ENCODE peak calls at places on chromosomes 2 and 18, in ten cellular contexts. N is endothelial cell, E is RWPE1, V is A549, T is cardiac muscle cell, F is natural killer cell, M is choroid plexus epithelial cell, W is psoas muscle, D is WERI-Rb-1, Z is gastrocnemius medialis. Y is an unnamed sample.

GRCh38 chr2:189305291-189305943 is 125.9 kb upstream of the COL5A2 start:
- DNase-seq in D (no peak), F (no peak), M (peak; percentile 60), N (no peak), W (no peak), T (peak; percentile 41), E (peak; percentile 13), V (peak; percentile 11), Z (no peak), Y (no peak)

GRCh38 chr2:232018191-232018590 is 56.7 kb downstream of the DIS3L2 start:
- DNase-seq in N (no peak), E (no peak), T (no peak), M (no peak), D (no peak), V (no peak), F (no peak), W (no peak), Z (no peak), Y (no peak)

GRCh38 chr2:158723921-158724802 is 71.0 kb upstream of the DAPL1 start:
- DNase-seq in E (no peak), M (no peak), F (no peak), Z (no peak), V (peak; percentile 84), D (no peak), N (peak; percentile 38), T (no peak), W (no peak), Y (no peak)

GRCh38 chr2:56376699-56377665 is 193.2 kb downstream of the CCDC85A start:
- DNase-seq in D (no peak), F (no peak), W (no peak), N (no peak), E (no peak), Z (no peak), T (no peak), V (no peak), M (no peak), Y (no peak)

GRCh38 chr2:85589982-85590791 is 5.4 kb upstream of the RNF181 start:
- DNase-seq in E (no peak), M (peak; percentile 92), D (no peak), Z (no peak), W (no peak), F (no peak), T (peak; percentile 99), V (no peak), N (peak; percentile 35), Y (no peak)

GRCh38 chr2:142241016-142241415 is 110.2 kb upstream of the LRP1B start:
- DNase-seq in D (no peak), F (no peak), W (no peak), E (no peak), V (no peak), T (no peak), M (no peak), N (no peak), Z (no peak), Y (no peak)

GRCh38 chr2:82023710-82024109 is 1719.2 kb upstream of the LRRTM1 start:
- DNase-seq in F (no peak), D (no peak), T (no peak), M (no peak), W (no peak), E (no peak), N (peak; percentile 14), Z (no peak), V (no peak), Y (no peak)

GRCh38 chr2:226118471-226119429 is 680.9 kb downstream of the IRS1 start:
- DNase-seq in E (peak; percentile 60), D (no peak), W (peak; percentile 19), N (no peak), M (peak; percentile 95), V (peak; percentile 91), T (peak; percentile 97), F (no peak), Z (peak; percentile 14), Y (no peak)

GRCh38 chr2:64779117-64779690 is 125.5 kb upstream of the SERTAD2 start:
- DNase-seq in E (no peak), T (peak; percentile 73), Z (no peak), M (peak; percentile 75), N (no peak), F (no peak), D (no peak), W (no peak), V (peak; percentile 52), Y (no peak)

GRCh38 chr2:224345492-224345891 is 56.4 kb downstream of the FAM124B start:
- DNase-seq in D (no peak), W (no peak), Z (no peak), V (no peak), F (no peak), T (no peak), E (no peak), M (no peak), N (no peak), Y (no peak)

GRCh38 chr18:1306641-1307040 is 402.0 kb downstream of the ADCYAP1 start:
- DNase-seq in Z (no peak), N (no peak), F (no peak), E (no peak), V (no peak), W (no peak), T (no peak), D (no peak), M (no peak), Y (no peak)

GRCh38 chr2:133885847-133886246 is 317.6 kb upstream of the NCKAP5 start:
- DNase-seq in E (peak; percentile 45), Z (no peak), V (no peak), T (no peak), N (no peak), M (no peak), F (no peak), D (peak; percentile 11), W (no peak), Y (no peak)

GRCh38 chr2:242075163-242075562 is 205.6 kb downstream of the RTP5 start:
- DNase-seq in N (no peak), Z (no peak), T (peak; percentile 93), E (no peak), D (no peak), V (no peak), F (no peak), W (no peak), M (peak; percentile 91), Y (no peak)

GRCh38 chr2:158457826-158458616 is 1.3 kb downstream of the PKP4 start:
- DNase-seq in E (peak; percentile 58), W (no peak), M (peak; percentile 62), T (peak; percentile 65), V (peak; percentile 85), Z (no peak), F (peak; percentile 51), D (peak; percentile 63), N (peak; percentile 77), Y (peak; percentile 81)

GRCh38 chr2:236672606-236673005 is 103.0 kb downstream of the ACKR3 start:
- DNase-seq in W (no peak), T (no peak), M (no peak), D (no peak), N (no peak), E (no peak), V (no peak), Z (no peak), F (no peak), Y (peak; percentile 19)

GRCh38 chr18:55549474-55550104 is 38.4 kb downstream of the TCF4 start:
- DNase-seq in Z (no peak), M (no peak), D (no peak), V (no peak), E (no peak), F (no peak), N (no peak), T (no peak), W (no peak), Y (no peak)
- TF ChIP-seq CTCF in Z (no peak), M (no peak), D (no peak), V (no peak), E (no peak), F (no peak), N (no peak), T (no peak), W (no peak), Y (no peak)

DNA sequence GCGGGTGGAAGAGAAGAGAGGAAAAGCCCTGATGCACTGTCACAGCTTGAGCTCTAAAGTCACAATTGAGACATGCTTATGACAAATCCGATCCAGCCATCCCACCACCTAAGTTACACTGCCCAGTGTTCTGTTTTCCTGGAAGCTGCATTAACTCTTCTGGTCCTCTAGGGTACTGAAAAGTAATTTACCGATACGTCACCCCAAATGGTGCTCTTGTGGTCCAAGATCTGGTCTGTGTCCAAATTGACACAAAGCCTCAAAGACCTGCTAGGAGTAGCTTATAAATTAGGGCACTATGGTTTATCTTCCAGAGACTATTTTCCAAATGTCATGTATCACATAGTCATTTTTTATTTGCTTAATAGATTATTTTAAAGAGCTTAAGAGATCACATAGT is 186.7 kb upstream of the ETAA1 start:
- DNase-seq in F (no peak), T (no peak), Z (no peak), V (no peak), W (no peak), E (no peak), D (no peak), N (no peak), M (no peak), Y (no peak)
- TF ChIP-seq CTCF in F (no peak), T (no peak), Z (no peak), V (no peak), W (no peak), E (no peak), D (peak; percentile 7), N (peak; percentile 32), M (peak; percentile 17), Y (peak; percentile 51)

DNA sequence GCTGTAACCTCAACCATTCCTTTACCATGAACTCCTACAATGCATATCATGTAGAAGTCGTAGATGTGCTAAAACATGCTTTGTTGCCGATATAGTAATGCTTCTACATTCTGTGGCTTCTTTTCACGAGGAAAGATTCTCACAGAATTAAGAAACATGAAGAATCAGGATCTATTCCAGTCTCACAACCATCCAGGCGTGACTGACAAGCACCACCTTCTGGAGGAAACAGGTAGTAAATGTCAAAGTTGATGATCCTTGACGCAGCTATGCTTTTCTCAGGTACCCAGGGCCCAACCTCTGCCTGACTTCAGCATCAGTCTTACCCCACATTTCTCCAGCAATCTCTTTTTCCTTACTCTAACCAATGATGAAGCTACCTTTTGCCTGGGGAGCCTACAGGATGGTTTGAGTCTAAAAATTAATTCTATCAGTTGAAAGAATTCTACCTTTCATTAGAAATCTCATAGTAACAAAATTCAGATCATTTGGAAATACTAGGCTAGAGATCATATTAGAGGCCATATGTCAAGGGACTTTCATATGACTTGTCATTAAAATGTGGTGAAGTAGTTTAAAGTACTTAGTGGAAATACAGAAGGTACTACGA is 123.3 kb upstream of the RND3 start:
- DNase-seq in Z (no peak), M (peak; percentile 75), T (peak; percentile 52), N (peak; percentile 35), V (peak; percentile 72), E (peak; percentile 70), F (no peak), D (peak; percentile 18), W (no peak), Y (no peak)
- TF ChIP-seq CTCF in Z (no peak), M (peak; percentile 84), T (peak; percentile 40), N (peak; percentile 57), V (peak; percentile 92), E (peak; percentile 59), F (no peak), D (peak; percentile 55), W (peak; percentile 22), Y (peak; percentile 60)

DNA sequence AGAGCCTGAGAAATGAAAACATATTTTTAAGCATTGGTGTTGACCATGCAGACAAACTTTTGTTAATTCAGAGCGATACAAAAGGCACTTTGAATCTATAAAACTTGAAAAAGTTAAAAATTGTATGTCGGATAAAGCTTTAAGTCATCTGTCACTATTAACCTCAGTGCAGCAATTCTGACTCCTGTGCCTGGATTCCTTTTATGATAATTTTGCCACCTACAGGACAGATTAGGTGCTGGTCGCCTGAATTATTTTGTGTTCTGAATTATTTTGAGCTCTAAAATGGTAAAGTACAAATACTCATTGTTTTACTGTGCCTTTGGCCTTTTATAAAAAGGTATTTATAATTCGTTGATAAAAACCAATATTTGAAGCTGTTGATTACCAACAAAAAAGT is 19.4 kb upstream of the RNF138 start:
- DNase-seq in V (no peak), W (no peak), N (no peak), Z (no peak), M (peak; percentile 36), F (no peak), T (peak; percentile 13), D (no peak), E (peak; percentile 13), Y (no peak)
- TF ChIP-seq CTCF in V (peak; percentile 25), W (no peak), N (peak; percentile 66), Z (no peak), M (peak; percentile 53), F (peak; percentile 66), T (peak; percentile 38), D (peak; percentile 23), E (peak; percentile 57), Y (peak; percentile 51)

Y was measured in mesothelial cell of epicardium.